ENCODE peak calls at places on chromosomes 2 and 18, in four cellular contexts. One of them, this sample, is unnamed. For H3K4me1 and H3K27me3, the result is how much of the 10 kb centered on the place peaks cover.

GRCh38 chr2:178428396-178428806 is 22.6 kb downstream of the PRKRA start:
- DNase-seq in spleen: no peak
- DNase-seq in naive thymus-derived CD4-positive, alpha-beta T cell: no peak
- DNase-seq in psoas muscle: no peak
- DNase-seq in this sample: no peak

GRCh38 chr2:71117064-71117463 is 13.0 kb downstream of the MCEE start:
- DNase-seq in psoas muscle: no peak
- DNase-seq in spleen: no peak
- DNase-seq in naive thymus-derived CD4-positive, alpha-beta T cell: no peak
- DNase-seq in this sample: no peak

GRCh38 chr2:127081826-127082633 is 24.9 kb downstream of the BIN1 start:
- DNase-seq in spleen: peak
- DNase-seq in psoas muscle: peak
- DNase-seq in naive thymus-derived CD4-positive, alpha-beta T cell: peak
- DNase-seq in this sample: no peak

GRCh38 chr2:117835990-117836760 is 21.7 kb downstream of the DDX18 start:
- DNase-seq in spleen: peak
- DNase-seq in psoas muscle: peak
- DNase-seq in naive thymus-derived CD4-positive, alpha-beta T cell: peak
- DNase-seq in this sample: peak

GRCh38 chr2:112824701-112825099 is 11.9 kb downstream of the IL1B start:
- DNase-seq in psoas muscle: no peak
- DNase-seq in spleen: no peak
- DNase-seq in naive thymus-derived CD4-positive, alpha-beta T cell: no peak
- DNase-seq in this sample: no peak

GRCh38 chr2:33804155-33804554 is 205.1 kb upstream of the FAM98A start:
- DNase-seq in naive thymus-derived CD4-positive, alpha-beta T cell: no peak
- DNase-seq in psoas muscle: no peak
- DNase-seq in spleen: no peak
- DNase-seq in this sample: no peak

GRCh38 chr2:71603311-71603794 is 150.0 kb downstream of the DYSF start:
- DNase-seq in psoas muscle: peak
- DNase-seq in naive thymus-derived CD4-positive, alpha-beta T cell: no peak
- DNase-seq in spleen: peak
- DNase-seq in this sample: no peak

GRCh38 chr2:109333414-109334194 is 204.6 kb downstream of the SH3RF3 start:
- DNase-seq in psoas muscle: no peak
- DNase-seq in naive thymus-derived CD4-positive, alpha-beta T cell: no peak
- DNase-seq in spleen: no peak
- DNase-seq in this sample: no peak

GRCh38 chr2:209577376-209578357 is 153.8 kb downstream of the MAP2 start:
- DNase-seq in spleen: no peak
- DNase-seq in naive thymus-derived CD4-positive, alpha-beta T cell: no peak
- DNase-seq in psoas muscle: no peak
- DNase-seq in this sample: no peak

GRCh38 chr2:227823922-227824321 is 10.3 kb downstream of the CCL20 start:
- DNase-seq in spleen: no peak
- DNase-seq in psoas muscle: no peak
- DNase-seq in naive thymus-derived CD4-positive, alpha-beta T cell: no peak
- DNase-seq in this sample: no peak

GRCh38 chr2:220034356-220035121 is 407.1 kb downstream of the SLC4A3 start:
- DNase-seq in naive thymus-derived CD4-positive, alpha-beta T cell: no peak
- DNase-seq in spleen: no peak
- DNase-seq in psoas muscle: no peak
- DNase-seq in this sample: peak

GRCh38 chr18:8448091-8448490 is 161.1 kb upstream of the RAB12 start:
- DNase-seq in naive thymus-derived CD4-positive, alpha-beta T cell: no peak
- DNase-seq in spleen: no peak
- DNase-seq in psoas muscle: no peak
- DNase-seq in this sample: no peak

GRCh38 chr18:42548493-42548892 is 567.0 kb downstream of the RIT2 start:
- DNase-seq in spleen: no peak
- DNase-seq in psoas muscle: no peak
- DNase-seq in naive thymus-derived CD4-positive, alpha-beta T cell: no peak
- DNase-seq in this sample: no peak

GRCh38 chr2:107013884-107014283 is 127.9 kb upstream of the ST6GAL2 start:
- DNase-seq in spleen: no peak
- DNase-seq in psoas muscle: no peak
- DNase-seq in naive thymus-derived CD4-positive, alpha-beta T cell: no peak
- DNase-seq in this sample: no peak

GRCh38 chr2:226423498-226423960 is 376.1 kb downstream of the IRS1 start:
- DNase-seq in naive thymus-derived CD4-positive, alpha-beta T cell: peak
- DNase-seq in psoas muscle: no peak
- DNase-seq in spleen: peak
- DNase-seq in this sample: peak

GRCh38 chr2:150127995-150128394 is 359.5 kb downstream of the RND3 start:
- DNase-seq in naive thymus-derived CD4-positive, alpha-beta T cell: no peak
- DNase-seq in spleen: no peak
- DNase-seq in psoas muscle: no peak
- DNase-seq in this sample: no peak

GRCh38 chr2:43950383-43951008 is 45.3 kb downstream of the LRPPRC start:
- DNase-seq in psoas muscle: no peak
- DNase-seq in spleen: no peak
- DNase-seq in naive thymus-derived CD4-positive, alpha-beta T cell: peak
- DNase-seq in this sample: no peak

GRCh38 chr18:50272593-50272992 is 6.3 kb upstream of the CFAP53 start:
- DNase-seq in spleen: no peak
- DNase-seq in naive thymus-derived CD4-positive, alpha-beta T cell: no peak
- DNase-seq in psoas muscle: no peak
- DNase-seq in this sample: no peak

GRCh38 chr18:58915006-58915799 is 50.5 kb downstream of the ZNF532 start:
- DNase-seq in psoas muscle: no peak
- DNase-seq in naive thymus-derived CD4-positive, alpha-beta T cell: no peak
- DNase-seq in spleen: no peak
- DNase-seq in this sample: no peak

GRCh38 chr2:162198239-162198638 is 45.0 kb downstream of the FAP start:
- DNase-seq in spleen: no peak
- DNase-seq in psoas muscle: no peak
- DNase-seq in naive thymus-derived CD4-positive, alpha-beta T cell: no peak
- DNase-seq in this sample: no peak

GRCh38 chr2:98809878-98810587 is 79.1 kb upstream of the MGAT4A start:
- DNase-seq in psoas muscle: no peak
- DNase-seq in naive thymus-derived CD4-positive, alpha-beta T cell: no peak
- DNase-seq in spleen: no peak
- DNase-seq in this sample: no peak

GRCh38 chr2:237731663-237732062 is 66.9 kb upstream of the RBM44 start:
- DNase-seq in spleen: no peak
- DNase-seq in psoas muscle: peak
- DNase-seq in naive thymus-derived CD4-positive, alpha-beta T cell: no peak
- DNase-seq in this sample: peak

GRCh38 chr2:71896385-71897144 is 251.1 kb downstream of the CYP26B1 start:
- DNase-seq in spleen: peak
- DNase-seq in psoas muscle: no peak
- DNase-seq in naive thymus-derived CD4-positive, alpha-beta T cell: no peak
- DNase-seq in this sample: no peak

GRCh38 chr18:63511285-63511684 is 30.9 kb upstream of the SERPINB12 start:
- DNase-seq in psoas muscle: no peak
- DNase-seq in spleen: no peak
- DNase-seq in naive thymus-derived CD4-positive, alpha-beta T cell: no peak
- DNase-seq in this sample: no peak

GRCh38 chr2:101630224-101630949 is 67.1 kb upstream of the MAP4K4 start:
- DNase-seq in psoas muscle: no peak
- DNase-seq in spleen: no peak
- DNase-seq in naive thymus-derived CD4-positive, alpha-beta T cell: no peak
- DNase-seq in this sample: no peak

GRCh38 chr2:181072486-181072885 is 92.1 kb downstream of the UBE2E3 start:
- DNase-seq in psoas muscle: no peak
- DNase-seq in naive thymus-derived CD4-positive, alpha-beta T cell: no peak
- DNase-seq in spleen: no peak
- DNase-seq in this sample: no peak

GRCh38 chr2:230346465-230346864 is 19.5 kb downstream of the SP140L start:
- DNase-seq in psoas muscle: no peak
- DNase-seq in spleen: no peak
- DNase-seq in naive thymus-derived CD4-positive, alpha-beta T cell: no peak
- DNase-seq in this sample: no peak

GRCh38 chr2:230348792-230349191 is 21.8 kb downstream of the SP140L start:
- DNase-seq in spleen: no peak
- DNase-seq in psoas muscle: no peak
- DNase-seq in naive thymus-derived CD4-positive, alpha-beta T cell: no peak
- DNase-seq in this sample: no peak

GRCh38 chr2:230343747-230344146 is 16.8 kb downstream of the SP140L start:
- DNase-seq in psoas muscle: no peak
- DNase-seq in naive thymus-derived CD4-positive, alpha-beta T cell: no peak
- DNase-seq in spleen: no peak
- DNase-seq in this sample: no peak

GRCh38 chr2:230346921-230347533 is 20.0 kb downstream of the SP140L start:
- DNase-seq in psoas muscle: no peak
- DNase-seq in spleen: no peak
- DNase-seq in naive thymus-derived CD4-positive, alpha-beta T cell: no peak
- DNase-seq in this sample: no peak

DNA sequence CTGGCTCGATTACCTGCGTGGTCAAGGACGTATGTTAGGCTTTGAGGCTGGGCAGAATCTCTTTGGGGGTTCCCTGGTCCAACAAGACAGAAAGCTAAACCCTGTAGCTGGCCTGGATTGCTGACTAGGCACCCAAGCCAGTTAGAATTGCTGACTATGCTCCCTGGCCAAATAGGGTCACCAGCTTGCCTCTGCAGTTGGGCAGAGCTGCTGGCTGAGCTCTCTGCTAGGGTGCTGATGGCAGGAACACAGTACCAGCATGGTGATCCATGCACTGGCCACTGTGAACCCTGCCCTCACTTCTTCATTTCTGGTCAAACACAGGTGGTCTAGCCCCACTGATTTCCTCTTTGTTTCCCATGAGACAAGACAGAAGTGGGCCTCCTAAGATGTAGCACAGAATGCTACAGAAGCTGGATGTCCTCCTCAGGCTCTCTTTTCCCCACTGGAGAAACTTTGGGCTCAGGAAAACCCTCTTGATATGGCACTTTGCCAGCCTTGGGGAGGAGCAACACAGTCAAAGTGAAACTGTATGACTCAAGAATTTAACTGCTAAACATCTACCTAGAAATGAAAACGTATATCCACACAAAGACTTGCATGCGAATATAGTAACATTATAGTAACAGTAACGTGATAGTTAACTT is 20.8 kb downstream of the SP140L start:
- DNase-seq in naive thymus-derived CD4-positive, alpha-beta T cell: no peak
- DNase-seq in spleen: no peak
- DNase-seq in psoas muscle: no peak
- DNase-seq in this sample: no peak
- H3K4me1 ChIP-seq in naive thymus-derived CD4-positive, alpha-beta T cell: under half
- H3K4me1 ChIP-seq in spleen: under half
- H3K4me1 ChIP-seq in psoas muscle: under half
- H3K4me1 ChIP-seq in this sample: under half

GRCh38 chr2:142937347-142937746 is 59.9 kb downstream of the KYNU start:
- DNase-seq in naive thymus-derived CD4-positive, alpha-beta T cell: no peak
- DNase-seq in psoas muscle: no peak
- DNase-seq in spleen: no peak
- DNase-seq in this sample: no peak
- H3K27me3 ChIP-seq in naive thymus-derived CD4-positive, alpha-beta T cell: under half
- H3K27me3 ChIP-seq in psoas muscle: under half
- H3K27me3 ChIP-seq in spleen: under half
- H3K27me3 ChIP-seq in this sample: under half

GRCh38 chr18:53478155-53478554 is 746.3 kb downstream of the MBD2 start:
- DNase-seq in psoas muscle: no peak
- DNase-seq in naive thymus-derived CD4-positive, alpha-beta T cell: no peak
- DNase-seq in spleen: no peak
- DNase-seq in this sample: no peak
- H3K4me1 ChIP-seq in psoas muscle: under half
- H3K4me1 ChIP-seq in naive thymus-derived CD4-positive, alpha-beta T cell: under half
- H3K4me1 ChIP-seq in spleen: under half
- H3K4me1 ChIP-seq in this sample: under half

DNA sequence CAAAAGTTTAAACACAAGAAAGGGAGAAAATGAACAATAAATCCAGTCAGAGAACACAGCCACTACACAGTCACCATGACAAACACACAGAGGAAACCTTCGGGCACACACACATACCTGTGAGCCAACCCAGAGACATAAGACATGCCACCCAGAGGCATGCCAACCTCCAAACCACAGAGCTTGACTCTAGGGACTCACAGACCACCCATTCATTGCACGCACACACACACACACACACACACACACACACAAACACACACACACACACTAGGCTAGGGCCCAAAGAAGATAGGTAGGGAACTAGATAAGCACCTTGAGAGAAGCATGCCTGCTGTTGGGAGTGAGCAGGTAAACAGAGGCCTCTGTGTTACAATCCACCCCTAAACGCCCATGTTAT is 9.1 kb downstream of the SIX3 start:
- DNase-seq in naive thymus-derived CD4-positive, alpha-beta T cell: no peak
- DNase-seq in spleen: no peak
- DNase-seq in psoas muscle: peak
- DNase-seq in this sample: no peak
- H3K27me3 ChIP-seq in naive thymus-derived CD4-positive, alpha-beta T cell: under half
- H3K27me3 ChIP-seq in spleen: under half
- H3K27me3 ChIP-seq in psoas muscle: half or more
- H3K27me3 ChIP-seq in this sample: under half

DNA sequence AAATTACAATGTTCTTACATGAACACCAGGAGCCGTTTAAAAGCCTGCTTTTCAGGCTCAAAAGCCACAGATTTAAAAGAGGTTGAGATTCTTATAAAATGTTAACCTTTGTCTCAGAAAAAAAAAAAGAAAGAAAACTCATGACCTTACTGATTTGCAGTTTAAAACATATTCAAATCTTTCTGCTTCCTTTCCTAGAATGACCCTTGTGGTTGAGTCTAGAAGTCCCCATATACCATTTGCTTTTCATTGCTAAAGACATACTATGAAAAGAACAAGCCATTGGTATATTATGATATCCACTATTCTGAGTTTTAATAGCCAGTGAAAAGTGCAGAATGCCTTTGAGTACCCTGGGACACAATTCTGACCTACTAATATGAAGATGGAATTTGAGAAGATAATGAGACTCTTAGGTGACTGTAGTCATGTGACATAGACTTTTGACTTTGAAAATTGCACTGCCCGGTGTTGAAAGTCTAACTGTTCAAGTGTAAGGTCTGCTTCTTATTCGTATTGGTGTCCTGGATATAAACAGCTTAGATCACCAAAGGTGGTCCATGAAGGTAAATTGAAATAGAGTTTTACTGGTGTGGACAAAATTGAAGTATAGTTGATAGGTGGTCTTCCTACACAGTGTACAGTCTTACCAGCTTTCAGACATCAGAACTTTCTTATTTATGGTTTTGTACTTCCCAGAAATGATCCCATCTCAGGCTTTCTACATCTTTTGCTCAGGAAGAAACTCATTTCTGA is 117.0 kb downstream of the DOCK10 start:
- DNase-seq in naive thymus-derived CD4-positive, alpha-beta T cell: no peak
- DNase-seq in psoas muscle: no peak
- DNase-seq in spleen: no peak
- DNase-seq in this sample: no peak
- H3K4me1 ChIP-seq in naive thymus-derived CD4-positive, alpha-beta T cell: half or more
- H3K4me1 ChIP-seq in psoas muscle: under half
- H3K4me1 ChIP-seq in spleen: half or more
- H3K4me1 ChIP-seq in this sample: under half

GRCh38 chr2:20348542-20348941 is 2.1 kb downstream of the PUM2 start:
- DNase-seq in psoas muscle: no peak
- DNase-seq in naive thymus-derived CD4-positive, alpha-beta T cell: no peak
- DNase-seq in spleen: no peak
- DNase-seq in this sample: no peak
- H3K27me3 ChIP-seq in psoas muscle: under half
- H3K27me3 ChIP-seq in naive thymus-derived CD4-positive, alpha-beta T cell: under half
- H3K27me3 ChIP-seq in spleen: under half
- H3K27me3 ChIP-seq in this sample: under half

This sample was measured in SJSA1.